ENCODE peak calls at places on chromosomes 4 and X, in six cellular contexts. One of them, this sample, is unnamed.

GRCh38 chr4:123631699-123632098 is 235.1 kb downstream of the SPRY1 start:
- DNase-seq in endothelial cell: no peak
- DNase-seq in kidney: no peak
- DNase-seq in OCI-LY7: no peak
- DNase-seq in brain microvascular endothelial cell: no peak
- DNase-seq in gastrocnemius medialis: no peak
- DNase-seq in this sample: no peak

GRCh38 chrX:38717871-38718270 is 83.4 kb upstream of the MID1IP1 start:
- DNase-seq in gastrocnemius medialis: no peak
- DNase-seq in brain microvascular endothelial cell: peak; percentile 3
- DNase-seq in OCI-LY7: peak; percentile 26
- DNase-seq in endothelial cell: peak; percentile 3
- DNase-seq in kidney: no peak
- DNase-seq in this sample: peak; percentile 5

GRCh38 chr4:39514888-39515401 is 12.3 kb downstream of the UGDH start:
- DNase-seq in OCI-LY7: no peak
- DNase-seq in endothelial cell: no peak
- DNase-seq in gastrocnemius medialis: no peak
- DNase-seq in kidney: no peak
- DNase-seq in brain microvascular endothelial cell: no peak
- DNase-seq in this sample: no peak

GRCh38 chr4:109560687-109561452 is 824 bp downstream of the MCUB start:
- DNase-seq in gastrocnemius medialis: no peak
- DNase-seq in brain microvascular endothelial cell: peak; percentile 76
- DNase-seq in kidney: no peak
- DNase-seq in endothelial cell: no peak
- DNase-seq in OCI-LY7: peak; percentile 82
- DNase-seq in this sample: peak; percentile 88

GRCh38 chrX:10015711-10016515 is 48.8 kb downstream of the CLDN34 start:
- DNase-seq in gastrocnemius medialis: no peak
- DNase-seq in OCI-LY7: peak; percentile 53
- DNase-seq in brain microvascular endothelial cell: no peak
- DNase-seq in kidney: peak; percentile 84
- DNase-seq in endothelial cell: peak; percentile 39
- DNase-seq in this sample: peak; percentile 44

GRCh38 chr4:148399004-148399403 is 43.2 kb downstream of the NR3C2 start:
- DNase-seq in OCI-LY7: no peak
- DNase-seq in endothelial cell: no peak
- DNase-seq in kidney: no peak
- DNase-seq in gastrocnemius medialis: no peak
- DNase-seq in brain microvascular endothelial cell: no peak
- DNase-seq in this sample: no peak

GRCh38 chr4:82230310-82230709 is 143.5 kb downstream of the HNRNPD start:
- DNase-seq in kidney: no peak
- DNase-seq in gastrocnemius medialis: no peak
- DNase-seq in OCI-LY7: no peak
- DNase-seq in endothelial cell: no peak
- DNase-seq in brain microvascular endothelial cell: no peak
- DNase-seq in this sample: no peak

GRCh38 chrX:20620301-20620700 is 353.6 kb upstream of the RPS6KA3 start:
- DNase-seq in brain microvascular endothelial cell: peak; percentile 28
- DNase-seq in endothelial cell: no peak
- DNase-seq in OCI-LY7: no peak
- DNase-seq in kidney: no peak
- DNase-seq in gastrocnemius medialis: no peak
- DNase-seq in this sample: no peak

GRCh38 chrX:24423960-24424359 is 41.1 kb upstream of the PDK3 start:
- DNase-seq in kidney: no peak
- DNase-seq in endothelial cell: no peak
- DNase-seq in gastrocnemius medialis: no peak
- DNase-seq in brain microvascular endothelial cell: no peak
- DNase-seq in OCI-LY7: no peak
- DNase-seq in this sample: no peak

GRCh38 chrX:74262472-74263209 is 41.3 kb upstream of the ZCCHC13 start:
- DNase-seq in OCI-LY7: no peak
- DNase-seq in endothelial cell: no peak
- DNase-seq in gastrocnemius medialis: no peak
- DNase-seq in brain microvascular endothelial cell: no peak
- DNase-seq in kidney: no peak
- DNase-seq in this sample: no peak

GRCh38 chrX:150849996-150850720 is 48.3 kb downstream of the CD99L2 start:
- DNase-seq in endothelial cell: no peak
- DNase-seq in OCI-LY7: no peak
- DNase-seq in brain microvascular endothelial cell: no peak
- DNase-seq in gastrocnemius medialis: no peak
- DNase-seq in kidney: no peak
- DNase-seq in this sample: no peak

GRCh38 chr4:761739-762138 is 56.1 kb downstream of the PCGF3 start:
- DNase-seq in kidney: peak; percentile 61
- DNase-seq in brain microvascular endothelial cell: no peak
- DNase-seq in gastrocnemius medialis: no peak
- DNase-seq in OCI-LY7: no peak
- DNase-seq in endothelial cell: no peak
- DNase-seq in this sample: no peak

DNA sequence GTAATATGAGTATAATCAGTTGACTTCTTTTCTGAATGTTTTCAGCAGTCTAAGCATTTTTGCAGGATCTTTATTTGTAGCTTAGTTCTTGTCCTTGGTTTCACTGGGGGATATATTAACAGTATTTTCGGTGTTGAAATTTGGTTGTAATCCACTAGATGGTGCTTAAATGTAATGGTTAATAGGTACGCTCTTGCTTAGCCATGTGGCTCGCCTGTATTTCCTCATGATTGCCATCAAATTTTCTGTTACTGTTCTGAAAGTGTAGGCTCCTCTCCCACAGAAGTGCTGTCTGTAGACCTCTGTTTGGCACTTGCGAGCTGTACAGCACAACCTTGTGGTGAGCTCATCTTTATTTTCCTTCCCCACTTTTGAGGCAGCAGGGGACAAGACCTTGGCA is 3.9 kb upstream of the FAAH2 start:
- DNase-seq in endothelial cell: no peak
- DNase-seq in OCI-LY7: peak; percentile 12
- DNase-seq in gastrocnemius medialis: no peak
- DNase-seq in kidney: no peak
- DNase-seq in brain microvascular endothelial cell: no peak
- DNase-seq in this sample: no peak
- TF ChIP-seq CTCF in endothelial cell: no peak
- TF ChIP-seq CTCF in OCI-LY7: peak; percentile 48
- TF ChIP-seq CTCF in gastrocnemius medialis: no peak
- TF ChIP-seq CTCF in kidney: no peak
- TF ChIP-seq CTCF in brain microvascular endothelial cell: no peak
- TF ChIP-seq CTCF in this sample: no peak

DNA sequence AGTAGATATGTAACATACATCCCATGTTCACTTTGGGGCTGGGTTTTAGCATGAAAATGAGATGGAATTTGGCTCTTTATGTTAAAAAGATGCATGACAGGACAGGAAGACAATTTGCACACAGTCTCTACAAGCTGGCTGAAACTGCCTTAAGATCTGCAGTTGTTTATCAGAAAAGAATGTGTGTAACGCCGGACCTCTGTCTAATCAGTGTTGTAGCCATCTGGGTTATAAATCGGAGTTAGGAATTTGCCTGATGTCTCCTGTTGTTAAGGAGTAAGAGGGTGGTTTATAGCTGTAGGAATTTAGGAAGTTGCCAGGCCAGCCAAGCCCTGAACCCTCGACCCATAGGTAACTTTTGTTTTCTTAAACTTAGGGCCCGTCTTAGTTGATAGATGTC is 562.9 kb upstream of the FAT1 start:
- DNase-seq in brain microvascular endothelial cell: peak; percentile 50
- DNase-seq in OCI-LY7: no peak
- DNase-seq in kidney: no peak
- DNase-seq in gastrocnemius medialis: no peak
- DNase-seq in endothelial cell: no peak
- DNase-seq in this sample: no peak
- TF ChIP-seq CTCF in brain microvascular endothelial cell: no peak
- TF ChIP-seq CTCF in OCI-LY7: no peak
- TF ChIP-seq CTCF in kidney: no peak
- TF ChIP-seq CTCF in gastrocnemius medialis: no peak
- TF ChIP-seq CTCF in endothelial cell: no peak
- TF ChIP-seq CTCF in this sample: no peak

DNA sequence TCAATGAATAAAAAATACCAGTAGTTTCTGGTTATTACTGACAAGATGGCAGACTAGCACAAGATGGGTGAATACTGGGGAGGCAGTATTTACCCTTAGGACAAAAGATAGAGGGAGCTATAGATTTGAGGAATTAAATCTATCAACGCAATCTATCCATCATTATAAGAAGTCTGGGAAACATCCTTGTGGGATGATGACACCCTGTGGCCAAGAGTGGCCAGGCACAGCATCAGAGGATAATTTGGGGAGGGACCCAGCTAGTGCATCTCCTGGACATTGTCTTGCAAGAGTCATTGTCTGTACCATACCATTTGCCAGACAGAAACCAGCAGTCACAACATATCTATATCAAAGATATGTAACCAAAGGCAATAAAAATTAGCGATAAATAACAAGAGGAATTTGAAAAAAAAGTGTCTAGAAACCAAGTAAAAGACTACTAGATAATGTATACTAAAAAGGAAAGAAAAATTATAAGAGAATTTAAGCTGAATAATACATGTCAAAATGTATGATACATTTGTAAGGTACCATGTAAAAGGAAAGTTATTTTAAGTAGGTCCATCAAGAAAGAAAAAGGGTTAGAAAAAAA is 22.9 kb downstream of the KCTD8 start:
- DNase-seq in brain microvascular endothelial cell: peak; percentile 12
- DNase-seq in gastrocnemius medialis: no peak
- DNase-seq in OCI-LY7: no peak
- DNase-seq in kidney: no peak
- DNase-seq in endothelial cell: peak; percentile 59
- DNase-seq in this sample: no peak
- TF ChIP-seq CTCF in brain microvascular endothelial cell: peak; percentile 74
- TF ChIP-seq CTCF in gastrocnemius medialis: peak; percentile 13
- TF ChIP-seq CTCF in OCI-LY7: peak; percentile 34
- TF ChIP-seq CTCF in kidney: peak; percentile 24
- TF ChIP-seq CTCF in endothelial cell: peak; percentile 43
- TF ChIP-seq CTCF in this sample: no peak

DNA sequence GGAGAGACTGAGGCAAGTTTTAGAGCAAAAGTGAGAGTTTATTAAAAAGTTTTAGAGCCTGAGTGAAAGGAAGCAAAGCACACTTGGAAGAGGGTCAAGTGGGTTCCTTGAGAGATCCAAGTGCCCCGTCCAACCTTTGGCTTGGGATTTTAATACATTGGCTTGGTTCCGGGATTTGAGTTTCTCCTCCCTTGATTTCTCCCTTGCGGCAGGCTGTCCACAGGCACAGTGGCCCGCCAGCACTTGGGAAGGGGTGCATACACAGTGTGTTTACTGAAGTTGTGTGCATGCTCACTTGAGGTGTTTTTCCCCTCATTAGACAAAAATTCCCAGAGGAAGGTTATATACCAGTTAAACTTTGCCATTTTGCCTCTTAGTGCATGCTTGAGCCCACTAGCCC is 333.5 kb downstream of the PCDH18 start:
- DNase-seq in brain microvascular endothelial cell: no peak
- DNase-seq in endothelial cell: no peak
- DNase-seq in gastrocnemius medialis: no peak
- DNase-seq in kidney: no peak
- DNase-seq in OCI-LY7: no peak
- DNase-seq in this sample: no peak
- TF ChIP-seq CTCF in brain microvascular endothelial cell: no peak
- TF ChIP-seq CTCF in endothelial cell: no peak
- TF ChIP-seq CTCF in gastrocnemius medialis: no peak
- TF ChIP-seq CTCF in kidney: no peak
- TF ChIP-seq CTCF in OCI-LY7: no peak
- TF ChIP-seq CTCF in this sample: no peak